ENCODE peak calls at places on chromosomes 1 and 21, in eight cellular contexts. C is AG04450, S is upper lobe of right lung, X is esophagus muscularis mucosa, K is heart left ventricle, N is cardiac fibroblast, W is nephron progenitor cell, B is mucosa of descending colon. E is an unnamed sample.

GRCh38 chr21:44437696-44438431 is 17.4 kb upstream of the LRRC3 start:
- DNase-seq in C (no peak), S (peak), X (no peak), K (no peak), N (no peak), W (no peak), B (peak), E (no peak)

GRCh38 chr1:30106125-30106524 is 617.3 kb downstream of the MATN1 start:
- DNase-seq in C (no peak), S (no peak), X (no peak), K (peak), N (no peak), W (peak), B (no peak), E (no peak)

GRCh38 chr21:41678944-41679343 is 87.9 kb downstream of the RIPK4 start:
- DNase-seq in C (peak), S (peak), X (no peak), K (peak), N (peak), W (peak), B (peak), E (peak)

GRCh38 chr1:198934901-198935301 is 296.1 kb downstream of the PTPRC start:
- DNase-seq in C (no peak), S (no peak), X (no peak), K (no peak), N (peak), W (no peak), B (no peak), E (no peak)

GRCh38 chr1:21594495-21594894 is 74.7 kb downstream of the RAP1GAP start:
- DNase-seq in C (no peak), S (no peak), X (no peak), K (no peak), N (peak), W (no peak), B (no peak), E (no peak)

GRCh38 chr1:204627436-204627835 is 58.1 kb downstream of the LRRN2 start:
- DNase-seq in C (no peak), S (no peak), X (no peak), K (no peak), N (no peak), W (no peak), B (no peak), E (no peak)

GRCh38 chr1:94713472-94714141 is 106.5 kb upstream of the SLC44A3 start:
- DNase-seq in C (peak), S (peak), X (peak), K (peak), N (peak), W (no peak), B (peak), E (peak)

GRCh38 chr1:196001188-196001587 is 607.1 kb downstream of the KCNT2 start:
- DNase-seq in C (no peak), S (no peak), X (no peak), K (no peak), N (no peak), W (no peak), B (no peak), E (no peak)

GRCh38 chr1:33966346-33967141 is 102.7 kb downstream of the HMGB4 start:
- DNase-seq in C (peak), S (no peak), X (no peak), K (no peak), N (no peak), W (no peak), B (no peak), E (no peak)

DNA sequence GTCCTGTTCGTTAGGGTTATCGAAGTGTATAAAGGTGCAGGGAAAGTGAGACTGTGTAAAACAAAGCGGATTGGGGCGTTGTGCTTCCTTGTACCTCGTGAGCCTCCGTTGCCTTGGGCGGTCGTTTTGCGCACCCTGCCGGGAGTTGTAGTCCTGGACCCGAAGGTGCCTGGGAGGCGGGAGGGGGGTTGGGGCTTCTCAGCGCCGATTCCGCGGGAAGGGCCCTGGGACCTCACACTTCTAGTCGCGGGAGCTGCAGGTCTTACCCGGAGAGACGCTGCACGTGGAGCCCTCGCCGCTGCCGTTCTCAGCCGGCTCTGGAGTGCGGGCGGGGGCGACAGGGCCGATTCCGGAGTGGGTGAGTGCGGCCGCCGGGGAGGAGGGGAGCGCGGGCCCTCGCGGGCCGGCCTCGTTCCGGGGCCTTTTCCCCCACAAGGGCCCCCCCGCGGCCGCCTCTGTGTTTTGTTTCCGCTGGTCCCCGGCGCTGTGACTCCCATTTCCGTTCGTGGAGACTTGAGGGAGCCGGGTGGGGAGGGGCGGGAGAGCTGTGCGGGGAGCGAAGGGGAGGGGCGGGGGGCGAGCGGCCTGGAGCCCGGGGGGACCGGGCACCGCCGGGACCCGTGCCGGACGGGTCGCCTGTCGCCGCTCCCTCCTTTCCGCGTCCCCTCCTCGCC is 586 bp downstream of the GABPA start:
- DNase-seq in C (peak), S (peak), X (peak), K (peak), N (peak), W (peak), B (peak), E (peak)
- TF ChIP-seq CTCF in C (peak), S (no peak), X (no peak), K (no peak), N (peak), W (no peak), B (no peak), E (peak)

DNA sequence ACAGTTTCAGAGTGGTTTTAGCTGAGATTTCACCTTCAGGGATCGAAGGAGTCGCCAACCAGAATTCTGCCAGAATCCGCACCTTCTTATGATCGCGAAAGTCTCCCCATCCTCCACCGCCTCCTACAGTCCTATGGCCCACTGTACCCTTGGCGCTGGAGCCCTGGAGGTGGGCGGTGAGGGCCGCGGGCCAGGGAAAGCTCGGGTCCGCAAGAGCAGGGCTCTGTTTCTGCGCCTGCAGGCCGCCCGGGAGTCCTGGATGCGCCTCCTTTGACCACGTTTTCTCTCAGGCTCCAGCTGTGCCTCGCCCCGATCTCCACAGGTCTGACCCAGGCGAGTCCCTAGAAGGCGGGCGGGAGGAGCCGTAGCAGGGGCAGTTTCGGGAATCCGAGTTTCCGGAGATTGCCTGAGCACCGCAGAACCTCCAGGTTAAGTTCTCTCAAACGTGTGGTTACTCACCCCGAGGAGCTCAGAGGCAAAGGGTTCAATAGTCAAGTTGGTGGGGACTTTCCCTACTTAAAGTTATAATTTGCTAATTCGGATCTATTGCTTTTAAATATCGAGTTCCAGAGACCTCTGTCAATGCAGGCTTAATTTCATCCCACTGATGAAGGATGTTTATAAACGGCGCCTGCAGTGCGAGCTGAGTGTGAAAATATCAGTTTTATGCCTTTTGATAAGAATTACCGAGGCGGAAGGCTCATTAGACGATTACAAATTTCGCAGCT is 3.2 kb upstream of the LHX8 start:
- DNase-seq in C (no peak), S (no peak), X (no peak), K (no peak), N (no peak), W (peak), B (peak), E (no peak)
- TF ChIP-seq CTCF in C (no peak), S (no peak), X (no peak), K (no peak), N (no peak), W (no peak), B (no peak), E (no peak)

GRCh38 chr1:234605983-234606730 is 3.8 kb downstream of the IRF2BP2 start:
- DNase-seq in C (no peak), S (no peak), X (no peak), K (peak), N (peak), W (no peak), B (peak), E (no peak)
- TF ChIP-seq CTCF in C (no peak), S (no peak), X (no peak), K (no peak), N (no peak), W (no peak), B (no peak), E (no peak)

GRCh38 chr1:1461721-1462317 is 9.7 kb upstream of the ATAD3B start:
- DNase-seq in C (no peak), S (peak), X (no peak), K (no peak), N (no peak), W (no peak), B (no peak), E (no peak)
- TF ChIP-seq CTCF in C (no peak), S (no peak), X (no peak), K (no peak), N (no peak), W (no peak), B (no peak), E (no peak)

GRCh38 chr1:221187174-221187573 is 307.9 kb downstream of the HLX start:
- DNase-seq in C (no peak), S (no peak), X (no peak), K (no peak), N (peak), W (no peak), B (no peak), E (no peak)

GRCh38 chr1:221190249-221190648 is 311.0 kb downstream of the HLX start:
- DNase-seq in C (no peak), S (no peak), X (no peak), K (no peak), N (no peak), W (no peak), B (no peak), E (no peak)

GRCh38 chr1:221188531-221188930 is 309.3 kb downstream of the HLX start:
- DNase-seq in C (no peak), S (no peak), X (no peak), K (no peak), N (no peak), W (no peak), B (no peak), E (no peak)

DNA sequence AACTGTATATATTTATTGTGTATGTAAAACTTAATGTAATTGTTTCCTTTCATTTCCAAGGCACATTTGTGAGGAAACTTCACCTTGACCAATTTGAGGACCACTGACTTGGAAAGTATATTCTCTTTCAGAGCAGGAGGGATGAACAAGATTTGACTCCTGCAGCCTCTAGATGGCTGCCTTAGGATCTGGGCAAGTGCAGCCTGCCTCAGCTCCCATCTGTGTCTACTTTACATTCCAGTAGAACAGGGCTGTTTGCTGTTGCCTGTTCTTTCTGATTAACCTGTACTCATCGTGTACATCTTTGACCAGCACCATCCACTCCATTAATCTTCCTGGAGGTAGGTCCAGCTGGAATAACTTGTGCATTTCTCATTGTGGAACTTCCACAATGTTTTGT is 312.8 kb downstream of the HLX start:
- DNase-seq in C (no peak), S (no peak), X (no peak), K (no peak), N (no peak), W (no peak), B (no peak), E (no peak)
- TF ChIP-seq CTCF in C (no peak), S (no peak), X (no peak), K (no peak), N (no peak), W (no peak), B (no peak), E (no peak)